ENCODE peak calls at places on chromosome 1, in five cellular contexts. One of them, this sample, is unnamed.

GRCh38 chr1:154157520-154158306 is 2.8 kb upstream of the NUP210L start:
- DNase-seq in pancreas: no peak
- DNase-seq in upper lobe of left lung: no peak
- DNase-seq in AG04449: no peak
- DNase-seq in dorsolateral prefrontal cortex: no peak
- DNase-seq in this sample: no peak

GRCh38 chr1:181324797-181325616 is 158.3 kb upstream of the CACNA1E start:
- DNase-seq in pancreas: no peak
- DNase-seq in AG04449: no peak
- DNase-seq in dorsolateral prefrontal cortex: no peak
- DNase-seq in upper lobe of left lung: no peak
- DNase-seq in this sample: no peak

GRCh38 chr1:185670187-185670627 is 64.0 kb upstream of the HMCN1 start:
- DNase-seq in AG04449: no peak
- DNase-seq in pancreas: no peak
- DNase-seq in upper lobe of left lung: no peak
- DNase-seq in dorsolateral prefrontal cortex: no peak
- DNase-seq in this sample: no peak

GRCh38 chr1:44103270-44104131 is 15.1 kb upstream of the KLF17 start:
- DNase-seq in AG04449: no peak
- DNase-seq in pancreas: peak
- DNase-seq in dorsolateral prefrontal cortex: no peak
- DNase-seq in upper lobe of left lung: peak
- DNase-seq in this sample: no peak

GRCh38 chr1:152251391-152251790 is 27.4 kb upstream of the HRNR start:
- DNase-seq in dorsolateral prefrontal cortex: no peak
- DNase-seq in upper lobe of left lung: no peak
- DNase-seq in AG04449: no peak
- DNase-seq in pancreas: no peak
- DNase-seq in this sample: no peak

GRCh38 chr1:82837261-82837660 is 1036.5 kb downstream of the ADGRL2 start:
- DNase-seq in upper lobe of left lung: no peak
- DNase-seq in pancreas: no peak
- DNase-seq in dorsolateral prefrontal cortex: no peak
- DNase-seq in AG04449: no peak
- DNase-seq in this sample: no peak

GRCh38 chr1:243233908-243234307 is 21.2 kb downstream of the CEP170 start:
- DNase-seq in upper lobe of left lung: no peak
- DNase-seq in pancreas: no peak
- DNase-seq in AG04449: peak
- DNase-seq in dorsolateral prefrontal cortex: no peak
- DNase-seq in this sample: no peak

GRCh38 chr1:160954158-160955104 is at the start of gene ITLN2:
- DNase-seq in upper lobe of left lung: no peak
- DNase-seq in AG04449: no peak
- DNase-seq in pancreas: no peak
- DNase-seq in dorsolateral prefrontal cortex: no peak
- DNase-seq in this sample: no peak

GRCh38 chr1:235784950-235785349 is 81.8 kb downstream of the LYST start:
- DNase-seq in dorsolateral prefrontal cortex: no peak
- DNase-seq in AG04449: no peak
- DNase-seq in pancreas: no peak
- DNase-seq in upper lobe of left lung: no peak
- DNase-seq in this sample: no peak

GRCh38 chr1:75861831-75862230 is 65.1 kb downstream of the MSH4 start:
- DNase-seq in AG04449: no peak
- DNase-seq in upper lobe of left lung: no peak
- DNase-seq in dorsolateral prefrontal cortex: no peak
- DNase-seq in pancreas: peak
- DNase-seq in this sample: no peak
- H3K4me3 ChIP-seq in AG04449: no peak
- H3K4me3 ChIP-seq in upper lobe of left lung: no peak
- H3K4me3 ChIP-seq in dorsolateral prefrontal cortex: no peak
- H3K4me3 ChIP-seq in pancreas: no peak
- H3K4me3 ChIP-seq in this sample: no peak

DNA sequence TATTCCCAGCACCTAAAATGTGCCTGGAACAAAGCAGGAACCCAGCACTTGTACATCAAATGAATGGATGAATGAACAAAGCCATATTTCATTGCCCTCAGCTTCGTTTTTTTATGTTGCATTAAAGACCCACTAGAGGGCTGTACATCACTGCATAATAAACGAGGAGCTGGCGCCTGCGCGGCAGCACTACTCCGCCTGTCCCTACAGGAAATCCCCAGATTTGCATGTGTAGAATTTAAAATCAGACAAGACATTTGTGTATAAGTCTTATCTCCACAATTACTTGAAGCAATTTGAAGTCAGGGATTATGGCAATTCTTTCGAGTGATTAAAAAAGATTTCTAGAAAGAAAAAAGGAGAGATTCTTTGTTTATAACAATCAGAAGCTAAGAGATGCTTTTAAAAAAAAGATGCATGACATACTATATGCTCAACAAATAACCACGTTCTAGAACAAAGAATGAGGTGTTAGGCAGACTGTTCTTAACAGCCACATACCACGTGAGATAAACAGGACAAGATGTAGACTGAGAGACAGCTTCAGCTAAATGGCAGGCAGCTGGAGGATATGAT is 5.4 kb upstream of the NEK2 start:
- DNase-seq in pancreas: peak
- DNase-seq in dorsolateral prefrontal cortex: peak
- DNase-seq in AG04449: peak
- DNase-seq in upper lobe of left lung: peak
- DNase-seq in this sample: peak
- TF ChIP-seq CTCF in pancreas: peak
- TF ChIP-seq CTCF in dorsolateral prefrontal cortex: peak
- TF ChIP-seq CTCF in AG04449: peak
- TF ChIP-seq CTCF in upper lobe of left lung: peak
- TF ChIP-seq CTCF in this sample: peak

GRCh38 chr1:109788695-109789521 is 25.2 kb upstream of the EPS8L3 start:
- DNase-seq in dorsolateral prefrontal cortex: peak
- DNase-seq in AG04449: no peak
- DNase-seq in pancreas: no peak
- DNase-seq in upper lobe of left lung: no peak
- DNase-seq in this sample: no peak
- H3K4me3 ChIP-seq in dorsolateral prefrontal cortex: no peak
- H3K4me3 ChIP-seq in AG04449: no peak
- H3K4me3 ChIP-seq in pancreas: no peak
- H3K4me3 ChIP-seq in upper lobe of left lung: no peak
- H3K4me3 ChIP-seq in this sample: no peak

GRCh38 chr1:212256404-212256803 is 28.8 kb upstream of the PPP2R5A start:
- DNase-seq in dorsolateral prefrontal cortex: no peak
- DNase-seq in upper lobe of left lung: no peak
- DNase-seq in AG04449: no peak
- DNase-seq in pancreas: no peak
- DNase-seq in this sample: no peak

GRCh38 chr1:212259693-212260480 is 25.3 kb upstream of the PPP2R5A start:
- DNase-seq in dorsolateral prefrontal cortex: no peak
- DNase-seq in upper lobe of left lung: no peak
- DNase-seq in pancreas: no peak
- DNase-seq in AG04449: no peak
- DNase-seq in this sample: no peak

GRCh38 chr1:212254853-212255363 is 30.3 kb upstream of the PPP2R5A start:
- DNase-seq in AG04449: no peak
- DNase-seq in pancreas: no peak
- DNase-seq in dorsolateral prefrontal cortex: no peak
- DNase-seq in upper lobe of left lung: no peak
- DNase-seq in this sample: peak

GRCh38 chr1:212257157-212257556 is 28.1 kb upstream of the PPP2R5A start:
- DNase-seq in upper lobe of left lung: no peak
- DNase-seq in pancreas: no peak
- DNase-seq in AG04449: no peak
- DNase-seq in dorsolateral prefrontal cortex: no peak
- DNase-seq in this sample: no peak

DNA sequence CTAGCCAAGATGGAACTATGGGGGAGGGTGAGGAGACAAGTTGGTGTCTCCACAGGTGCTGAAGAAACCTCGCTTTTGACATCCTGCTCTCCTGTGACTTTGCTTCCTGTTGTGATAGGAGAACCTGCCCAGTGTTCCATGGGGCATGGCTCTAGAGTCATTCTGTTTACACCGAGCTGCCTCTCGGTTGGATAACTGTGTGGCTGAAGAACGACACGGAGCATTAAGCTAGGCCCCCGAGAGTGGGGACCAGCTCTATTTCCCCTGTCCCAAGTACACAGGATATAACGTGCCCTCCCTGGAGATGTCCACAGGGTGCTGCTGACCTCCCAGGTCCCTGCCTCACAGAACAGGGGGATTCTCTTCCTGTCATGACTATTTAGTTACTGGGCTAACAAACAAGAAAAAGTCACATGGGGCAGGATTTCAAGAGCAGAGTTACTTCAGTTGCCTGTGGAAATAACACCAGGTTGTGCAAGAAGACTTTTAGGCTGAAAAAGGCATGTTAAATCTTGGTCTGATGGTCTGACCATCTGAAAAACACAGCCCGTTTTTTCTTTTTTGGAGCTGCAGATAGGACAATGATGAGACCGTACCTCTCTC is 29.4 kb upstream of the PPP2R5A start:
- DNase-seq in AG04449: no peak
- DNase-seq in upper lobe of left lung: no peak
- DNase-seq in pancreas: no peak
- DNase-seq in dorsolateral prefrontal cortex: no peak
- DNase-seq in this sample: no peak
- TF ChIP-seq CTCF in AG04449: no peak
- TF ChIP-seq CTCF in upper lobe of left lung: no peak
- TF ChIP-seq CTCF in pancreas: no peak
- TF ChIP-seq CTCF in dorsolateral prefrontal cortex: no peak
- TF ChIP-seq CTCF in this sample: no peak

GRCh38 chr1:1183221-1183747 is 9.6 kb downstream of the TTLL10 start:
- DNase-seq in upper lobe of left lung: peak
- DNase-seq in dorsolateral prefrontal cortex: no peak
- DNase-seq in pancreas: peak
- DNase-seq in AG04449: no peak
- DNase-seq in this sample: no peak
- H3K4me3 ChIP-seq in upper lobe of left lung: peak
- H3K4me3 ChIP-seq in dorsolateral prefrontal cortex: no peak
- H3K4me3 ChIP-seq in pancreas: no peak
- H3K4me3 ChIP-seq in AG04449: no peak
- H3K4me3 ChIP-seq in this sample: no peak

DNA sequence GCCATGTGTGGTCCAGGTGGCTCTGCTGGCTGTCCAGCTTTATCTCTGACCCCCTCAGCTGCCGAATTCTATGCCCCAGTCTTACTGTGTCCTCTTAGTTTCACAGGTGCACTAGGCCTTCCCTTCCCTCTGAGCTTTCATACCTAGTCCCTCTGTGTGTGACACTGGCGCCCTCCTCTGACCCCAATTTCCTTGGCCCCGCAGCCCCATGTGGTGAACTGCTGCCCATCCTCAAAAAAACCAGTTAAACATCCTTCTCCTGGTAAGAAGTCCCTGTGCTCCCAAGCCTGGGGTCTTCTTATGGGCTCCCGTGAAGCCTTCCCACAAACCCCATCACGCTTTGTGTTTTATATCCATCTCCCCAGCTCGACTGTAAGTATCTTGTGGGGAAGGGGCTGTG is 93.9 kb upstream of the TSPAN2 start:
- DNase-seq in upper lobe of left lung: no peak
- DNase-seq in pancreas: no peak
- DNase-seq in AG04449: no peak
- DNase-seq in dorsolateral prefrontal cortex: no peak
- DNase-seq in this sample: no peak
- TF ChIP-seq CTCF in upper lobe of left lung: no peak
- TF ChIP-seq CTCF in pancreas: no peak
- TF ChIP-seq CTCF in AG04449: no peak
- TF ChIP-seq CTCF in dorsolateral prefrontal cortex: no peak
- TF ChIP-seq CTCF in this sample: peak

This sample was measured in epithelial cell of proximal tubule.